ENCODE peak calls at places on chromosomes 6 and 20, in four cellular contexts. V is Calu3, X is NCI-H1105 treated with DMSO at 0.1 percent for 48 hours, W is lower lobe of right lung. R is an unnamed sample.

GRCh38 chr6:69593706-69594105 is 203.1 kb downstream of the LMBRD1 start:
- DNase-seq in V (no peak), X (no peak), W (no peak), R (peak)

GRCh38 chr20:38523697-38524096 is 51.1 kb downstream of the RALGAPB start:
- DNase-seq in V (no peak), X (no peak), W (no peak), R (peak)

GRCh38 chr6:47168176-47168575 is 126.0 kb upstream of the ADGRF1 start:
- DNase-seq in V (peak), X (no peak), W (no peak), R (peak)

GRCh38 chr6:3650959-3651697 is 100.4 kb downstream of the PXDC1 start:
- DNase-seq in V (no peak), X (no peak), W (no peak), R (no peak)

GRCh38 chr6:28353981-28354676 is 4.4 kb downstream of the ZKSCAN3 start:
- DNase-seq in V (peak), X (no peak), W (peak), R (peak)

GRCh38 chr6:39530201-39530759 is 194.9 kb downstream of the KIF6 start:
- DNase-seq in V (no peak), X (no peak), W (no peak), R (peak)

GRCh38 chr6:41505084-41506049 is 40.8 kb upstream of the FOXP4 start:
- DNase-seq in V (no peak), X (peak), W (peak), R (no peak)

GRCh38 chr6:28965706-28966105 is 39.4 kb downstream of the ZNF311 start:
- DNase-seq in V (no peak), X (no peak), W (no peak), R (no peak)

GRCh38 chr6:168686339-168686738 is 245.4 kb downstream of the SMOC2 start:
- DNase-seq in V (no peak), X (no peak), W (no peak), R (no peak)

GRCh38 chr6:21931641-21932335 is 338.2 kb downstream of the SOX4 start:
- DNase-seq in V (no peak), X (no peak), W (no peak), R (no peak)

R was measured in HT1080.